ENCODE peak calls at places on chromosome 15, in seven cellular contexts. One of them, this sample, is unnamed.
A peak's percentile ranks its signal among the peaks of the same experiment; 100 is the strongest.

GRCh38 chr15:70508561-70509281 is 254.6 kb downstream of the UACA start:
- DNase-seq in ovary: no peak
- DNase-seq in GM12891: no peak
- DNase-seq in right lobe of liver: no peak
- DNase-seq in transverse colon: no peak
- DNase-seq in breast epithelium: no peak
- DNase-seq in IMR-90: peak; percentile 88
- DNase-seq in this sample: peak; percentile 52

GRCh38 chr15:43859546-43859945 is 32.7 kb downstream of the WDR76 start:
- DNase-seq in ovary: no peak
- DNase-seq in GM12891: no peak
- DNase-seq in right lobe of liver: no peak
- DNase-seq in transverse colon: no peak
- DNase-seq in breast epithelium: no peak
- DNase-seq in IMR-90: no peak
- DNase-seq in this sample: no peak

GRCh38 chr15:101010781-101011180 is 91.6 kb downstream of the LRRK1 start:
- DNase-seq in ovary: no peak
- DNase-seq in GM12891: no peak
- DNase-seq in right lobe of liver: no peak
- DNase-seq in transverse colon: peak; percentile 6
- DNase-seq in breast epithelium: no peak
- DNase-seq in IMR-90: no peak
- DNase-seq in this sample: no peak

GRCh38 chr15:57218826-57219576 is 157.3 kb upstream of the CGNL1 start:
- DNase-seq in ovary: no peak
- DNase-seq in GM12891: no peak
- DNase-seq in right lobe of liver: no peak
- DNase-seq in transverse colon: no peak
- DNase-seq in breast epithelium: no peak
- DNase-seq in IMR-90: peak; percentile 96
- DNase-seq in this sample: peak; percentile 62

GRCh38 chr15:89378699-89379422 is 44.2 kb upstream of the POLG start:
- DNase-seq in ovary: no peak
- DNase-seq in GM12891: no peak
- DNase-seq in right lobe of liver: no peak
- DNase-seq in transverse colon: no peak
- DNase-seq in breast epithelium: no peak
- DNase-seq in IMR-90: no peak
- DNase-seq in this sample: no peak

GRCh38 chr15:101332061-101332467 is 37.0 kb upstream of the SNRPA1 start:
- DNase-seq in ovary: no peak
- DNase-seq in GM12891: no peak
- DNase-seq in right lobe of liver: no peak
- DNase-seq in transverse colon: no peak
- DNase-seq in breast epithelium: no peak
- DNase-seq in IMR-90: no peak
- DNase-seq in this sample: no peak

GRCh38 chr15:76012021-76012551 is at the start of gene NRG4:
- DNase-seq in ovary: no peak
- DNase-seq in GM12891: peak; percentile 1
- DNase-seq in right lobe of liver: peak; percentile 55
- DNase-seq in transverse colon: peak; percentile 26
- DNase-seq in breast epithelium: no peak
- DNase-seq in IMR-90: peak; percentile 6
- DNase-seq in this sample: peak; percentile 59

GRCh38 chr15:66704019-66704782 is 2.2 kb downstream of the SMAD6 start:
- DNase-seq in ovary: no peak
- DNase-seq in GM12891: no peak
- DNase-seq in right lobe of liver: no peak
- DNase-seq in transverse colon: peak; percentile 13
- DNase-seq in breast epithelium: no peak
- DNase-seq in IMR-90: no peak
- DNase-seq in this sample: peak; percentile 40

GRCh38 chr15:96337354-96337990 is 7.0 kb downstream of the NR2F2 start:
- DNase-seq in ovary: no peak
- DNase-seq in GM12891: no peak
- DNase-seq in right lobe of liver: no peak
- DNase-seq in transverse colon: peak; percentile 11
- DNase-seq in breast epithelium: no peak
- DNase-seq in IMR-90: no peak
- DNase-seq in this sample: no peak

GRCh38 chr15:60392986-60393811 is 4.6 kb downstream of the ANXA2 start:
- DNase-seq in ovary: peak; percentile 52
- DNase-seq in GM12891: no peak
- DNase-seq in right lobe of liver: peak; percentile 94
- DNase-seq in transverse colon: peak; percentile 72
- DNase-seq in breast epithelium: peak; percentile 59
- DNase-seq in IMR-90: peak; percentile 98
- DNase-seq in this sample: peak; percentile 50
- TF ChIP-seq POLR2A in ovary: peak; percentile 48
- TF ChIP-seq POLR2A in GM12891: no peak
- TF ChIP-seq POLR2A in right lobe of liver: peak; percentile 32
- TF ChIP-seq POLR2A in transverse colon: peak; percentile 47
- TF ChIP-seq POLR2A in breast epithelium: peak; percentile 5
- TF ChIP-seq POLR2A in IMR-90: peak; percentile 72
- TF ChIP-seq POLR2A in this sample: no peak

GRCh38 chr15:40948706-40949473 is 4.4 kb upstream of the CHAC1 start:
- DNase-seq in ovary: no peak
- DNase-seq in GM12891: no peak
- DNase-seq in right lobe of liver: no peak
- DNase-seq in transverse colon: no peak
- DNase-seq in breast epithelium: no peak
- DNase-seq in IMR-90: no peak
- DNase-seq in this sample: no peak
- TF ChIP-seq POLR2A in ovary: no peak
- TF ChIP-seq POLR2A in GM12891: no peak
- TF ChIP-seq POLR2A in right lobe of liver: no peak
- TF ChIP-seq POLR2A in transverse colon: no peak
- TF ChIP-seq POLR2A in breast epithelium: no peak
- TF ChIP-seq POLR2A in IMR-90: no peak
- TF ChIP-seq POLR2A in this sample: no peak

DNA sequence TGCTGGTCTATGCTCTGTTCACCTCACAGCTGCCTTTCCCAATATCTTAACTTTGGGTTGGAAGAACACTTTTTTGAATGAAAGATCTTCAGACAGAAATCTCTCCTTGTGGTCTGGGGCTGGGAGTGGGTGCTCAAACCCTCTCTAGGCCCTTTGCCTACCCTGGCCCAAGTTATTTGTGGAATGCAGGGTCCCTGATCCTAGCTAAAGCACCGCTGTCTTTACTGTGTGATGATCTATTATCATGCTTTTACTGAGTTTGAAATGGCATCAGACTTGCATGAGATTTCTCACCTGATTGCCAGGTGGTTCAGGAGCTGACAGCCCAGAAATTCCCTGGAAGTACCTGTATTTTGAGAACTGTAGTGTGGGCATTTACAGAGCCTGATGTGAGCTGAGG is 412.7 kb upstream of the ONECUT1 start:
- DNase-seq in ovary: no peak
- DNase-seq in GM12891: no peak
- DNase-seq in right lobe of liver: no peak
- DNase-seq in transverse colon: no peak
- DNase-seq in breast epithelium: no peak
- DNase-seq in IMR-90: no peak
- DNase-seq in this sample: no peak
- TF ChIP-seq POLR2A in ovary: no peak
- TF ChIP-seq POLR2A in GM12891: no peak
- TF ChIP-seq POLR2A in right lobe of liver: no peak
- TF ChIP-seq POLR2A in transverse colon: no peak
- TF ChIP-seq POLR2A in breast epithelium: no peak
- TF ChIP-seq POLR2A in IMR-90: no peak
- TF ChIP-seq POLR2A in this sample: no peak

DNA sequence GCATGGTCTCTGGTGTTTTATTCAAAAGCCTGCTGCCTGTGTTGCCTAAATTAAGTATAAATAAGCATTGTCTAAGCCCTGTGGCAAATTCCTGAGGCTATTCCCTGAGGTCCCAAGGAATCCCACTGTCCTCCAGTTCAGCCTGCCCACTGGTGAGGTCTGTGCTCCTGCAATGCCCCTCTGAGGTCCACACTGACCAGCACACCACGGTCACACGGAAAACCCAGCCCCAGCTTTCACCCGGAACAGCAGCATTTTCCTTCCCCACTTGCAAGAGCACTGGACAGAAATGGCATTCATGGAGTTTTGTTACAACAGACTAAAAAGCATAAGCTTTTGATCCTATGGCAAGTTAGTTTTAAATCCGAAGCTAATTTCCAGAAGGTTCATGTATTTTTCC is 234.0 kb downstream of the KLF13 start:
- DNase-seq in ovary: no peak
- DNase-seq in GM12891: no peak
- DNase-seq in right lobe of liver: no peak
- DNase-seq in transverse colon: no peak
- DNase-seq in breast epithelium: no peak
- DNase-seq in IMR-90: no peak
- DNase-seq in this sample: no peak
- TF ChIP-seq POLR2A in ovary: no peak
- TF ChIP-seq POLR2A in GM12891: no peak
- TF ChIP-seq POLR2A in right lobe of liver: no peak
- TF ChIP-seq POLR2A in transverse colon: no peak
- TF ChIP-seq POLR2A in breast epithelium: no peak
- TF ChIP-seq POLR2A in IMR-90: no peak
- TF ChIP-seq POLR2A in this sample: no peak

DNA sequence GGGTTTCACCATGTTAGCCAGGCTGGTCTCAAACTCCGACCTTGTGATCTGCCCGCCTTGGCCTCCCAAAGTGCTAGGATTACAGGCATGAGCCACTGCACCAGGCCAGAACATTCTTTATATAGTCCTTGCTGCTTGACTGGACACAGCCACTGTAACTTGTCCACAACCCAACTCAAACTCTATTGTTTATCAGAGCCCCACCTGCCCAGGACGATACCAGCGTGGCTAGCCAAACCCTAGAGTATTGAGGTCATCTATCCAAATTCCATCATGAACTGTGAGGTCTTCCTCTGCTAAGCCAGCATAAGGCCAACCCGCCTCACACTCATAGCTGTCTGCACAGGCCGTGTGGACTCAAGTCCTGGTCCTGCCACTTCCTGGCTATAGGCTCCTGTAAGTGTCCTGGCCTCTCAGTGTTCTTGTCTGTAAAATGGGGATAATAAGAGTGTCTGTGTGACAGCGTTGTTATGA is 63.9 kb downstream of the DAPK2 start:
- DNase-seq in ovary: no peak
- DNase-seq in GM12891: no peak
- DNase-seq in right lobe of liver: peak; percentile 12
- DNase-seq in transverse colon: peak; percentile 2
- DNase-seq in breast epithelium: no peak
- DNase-seq in IMR-90: no peak
- DNase-seq in this sample: no peak
- TF ChIP-seq POLR2A in ovary: no peak
- TF ChIP-seq POLR2A in GM12891: no peak
- TF ChIP-seq POLR2A in right lobe of liver: no peak
- TF ChIP-seq POLR2A in transverse colon: no peak
- TF ChIP-seq POLR2A in breast epithelium: no peak
- TF ChIP-seq POLR2A in IMR-90: no peak
- TF ChIP-seq POLR2A in this sample: no peak

GRCh38 chr15:29269485-29270168 is at the start of gene NSMCE3:
- DNase-seq in ovary: peak; percentile 92
- DNase-seq in GM12891: peak; percentile 70
- DNase-seq in right lobe of liver: peak; percentile 92
- DNase-seq in transverse colon: peak; percentile 92
- DNase-seq in breast epithelium: peak; percentile 80
- DNase-seq in IMR-90: peak; percentile 88
- DNase-seq in this sample: peak; percentile 90
- TF ChIP-seq POLR2A in ovary: peak; percentile 92
- TF ChIP-seq POLR2A in GM12891: peak; percentile 63
- TF ChIP-seq POLR2A in right lobe of liver: peak; percentile 85
- TF ChIP-seq POLR2A in transverse colon: peak; percentile 90
- TF ChIP-seq POLR2A in breast epithelium: peak; percentile 75
- TF ChIP-seq POLR2A in IMR-90: peak; percentile 90
- TF ChIP-seq POLR2A in this sample: peak; percentile 89

DNA sequence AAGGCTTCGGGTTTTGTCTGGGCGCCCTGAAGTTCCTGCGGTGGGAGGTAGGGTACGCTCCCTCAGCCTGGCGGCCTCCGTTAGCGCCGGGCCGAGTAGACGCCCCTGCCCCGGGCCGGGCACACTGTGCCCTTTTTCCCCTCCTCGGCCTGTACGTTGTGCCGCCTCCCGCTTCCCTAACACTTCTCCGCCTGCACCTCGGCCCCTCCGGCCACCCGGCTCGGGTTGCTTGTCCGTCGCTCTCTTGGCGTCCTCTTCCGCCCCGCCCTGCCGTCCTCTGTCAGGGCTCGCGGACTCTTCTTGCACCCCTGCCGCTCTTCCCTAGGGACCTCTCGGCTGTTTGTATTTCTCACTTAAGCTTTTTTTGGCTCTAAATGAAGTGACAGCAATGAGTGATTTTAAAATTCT is 384 bp downstream of the KNL1 start:
- DNase-seq in ovary: no peak
- DNase-seq in GM12891: peak; percentile 35
- DNase-seq in right lobe of liver: peak; percentile 70
- DNase-seq in transverse colon: peak; percentile 64
- DNase-seq in breast epithelium: peak; percentile 54
- DNase-seq in IMR-90: peak; percentile 16
- DNase-seq in this sample: peak; percentile 90
- TF ChIP-seq POLR2A in ovary: no peak
- TF ChIP-seq POLR2A in GM12891: no peak
- TF ChIP-seq POLR2A in right lobe of liver: no peak
- TF ChIP-seq POLR2A in transverse colon: no peak
- TF ChIP-seq POLR2A in breast epithelium: no peak
- TF ChIP-seq POLR2A in IMR-90: no peak
- TF ChIP-seq POLR2A in this sample: no peak

DNA sequence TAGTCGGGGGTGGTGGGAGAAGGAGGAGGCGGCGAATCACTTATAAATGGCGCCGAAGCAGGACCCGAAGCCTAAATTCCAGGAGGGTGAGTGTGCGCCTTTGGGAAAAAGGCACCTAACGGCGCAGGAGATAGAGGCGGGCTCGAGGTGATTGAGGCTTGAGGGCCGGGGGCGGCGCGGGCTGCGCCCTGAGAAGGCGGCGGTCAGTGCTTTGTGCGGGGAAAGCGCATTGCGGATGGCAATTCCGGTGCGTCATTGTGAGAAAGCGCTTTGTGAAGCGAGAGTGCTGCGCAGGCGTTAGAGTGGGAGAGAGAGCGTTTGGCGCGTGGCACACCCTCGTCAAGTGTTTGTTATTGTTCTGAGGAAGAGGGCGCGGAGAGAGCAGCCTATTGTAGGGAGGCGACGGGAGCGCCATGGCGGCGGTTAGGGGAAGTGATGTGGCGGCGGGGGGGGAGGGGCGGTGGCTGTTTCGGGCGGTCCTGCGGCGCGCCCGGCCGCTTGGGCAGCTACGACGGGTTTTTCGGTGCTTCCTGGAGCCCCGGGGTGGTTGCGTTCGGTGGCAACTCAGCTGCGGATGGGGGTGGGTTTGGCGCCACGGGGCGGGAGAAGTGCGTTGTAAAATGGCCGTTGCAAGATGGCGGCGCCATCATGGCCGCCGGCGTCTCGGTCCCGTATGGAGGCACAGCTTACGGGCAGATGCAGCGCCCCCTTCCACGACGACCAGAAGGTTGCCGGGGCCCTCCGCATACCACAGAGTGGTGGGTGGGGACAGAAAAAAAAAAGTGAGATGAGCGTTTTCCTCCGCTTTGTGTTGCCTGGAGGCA is 494 bp downstream of the MORF4L1 start:
- DNase-seq in ovary: peak; percentile 84
- DNase-seq in GM12891: peak; percentile 51
- DNase-seq in right lobe of liver: peak; percentile 81
- DNase-seq in transverse colon: peak; percentile 86
- DNase-seq in breast epithelium: peak; percentile 72
- DNase-seq in IMR-90: peak; percentile 93
- DNase-seq in this sample: peak; percentile 96
- TF ChIP-seq POLR2A in ovary: no peak
- TF ChIP-seq POLR2A in GM12891: peak; percentile 67
- TF ChIP-seq POLR2A in right lobe of liver: peak; percentile 85
- TF ChIP-seq POLR2A in transverse colon: peak; percentile 91
- TF ChIP-seq POLR2A in breast epithelium: peak; percentile 43
- TF ChIP-seq POLR2A in IMR-90: peak; percentile 92
- TF ChIP-seq POLR2A in this sample: peak; percentile 82